ENCODE peak calls at places on chromosomes 13 and 19, in eight cellular contexts. H, D, B, T, Z, Y, I and W are unnamed samples.

GRCh38 chr19:45117167-45117594 is 24.2 kb downstream of the PPP1R37 start:
- DNase-seq in H (no peak), D (no peak), B (no peak), T (no peak), Z (no peak), Y (no peak), I (no peak), W (no peak)

GRCh38 chr19:52735734-52736133 is 890 bp upstream of the ZNF611 start:
- DNase-seq in H (peak; percentile 64), D (peak; percentile 80), B (peak; percentile 38), T (peak; percentile 80), Z (no peak), Y (peak; percentile 44), I (peak; percentile 75), W (peak; percentile 50)

GRCh38 chr19:8567522-8568172 is 9.6 kb downstream of the MYO1F start:
- DNase-seq in H (no peak), D (no peak), B (no peak), T (peak; percentile 88), Z (no peak), Y (no peak), I (no peak), W (no peak)

GRCh38 chr19:33393286-33394005 is 19.9 kb downstream of the CEBPG start:
- DNase-seq in H (peak; percentile 36), D (no peak), B (no peak), T (peak; percentile 56), Z (no peak), Y (no peak), I (peak; percentile 19), W (no peak)

GRCh38 chr13:113917096-113917495 is 53.2 kb upstream of the GAS6 start:
- DNase-seq in H (peak; percentile 18), D (peak; percentile 14), B (peak; percentile 11), T (no peak), Z (no peak), Y (no peak), I (peak; percentile 16), W (no peak)

GRCh38 chr19:7867092-7867844 is 6.9 kb downstream of the PRR36 start:
- DNase-seq in H (no peak), D (no peak), B (no peak), T (no peak), Z (no peak), Y (no peak), I (no peak), W (peak; percentile 39)

GRCh38 chr13:25415196-25415595 is 43.4 kb downstream of the ATP8A2 start:
- DNase-seq in H (no peak), D (no peak), B (no peak), T (no peak), Z (no peak), Y (no peak), I (no peak), W (no peak)

GRCh38 chr13:26719356-26719945 is 41.1 kb downstream of the GPR12 start:
- DNase-seq in H (no peak), D (no peak), B (no peak), T (no peak), Z (no peak), Y (no peak), I (no peak), W (no peak)

GRCh38 chr13:28140433-28141125 is 2.2 kb downstream of the PAN3 start:
- DNase-seq in H (no peak), D (no peak), B (no peak), T (no peak), Z (no peak), Y (no peak), I (no peak), W (no peak)

GRCh38 chr13:53250272-53250875 is 221.8 kb downstream of the OLFM4 start:
- DNase-seq in H (no peak), D (no peak), B (no peak), T (no peak), Z (no peak), Y (peak; percentile 68), I (no peak), W (no peak)

GRCh38 chr13:111242585-111242984 is 77.9 kb upstream of the TEX29 start:
- DNase-seq in H (no peak), D (no peak), B (no peak), T (no peak), Z (no peak), Y (no peak), I (no peak), W (no peak)

GRCh38 chr19:58519087-58519354 is 589 bp downstream of the ZBTB45 start:
- DNase-seq in H (peak; percentile 78), D (peak; percentile 53), B (peak; percentile 59), T (no peak), Z (no peak), Y (peak; percentile 54), I (peak; percentile 66), W (peak; percentile 75)

GRCh38 chr19:4401482-4402170 is 814 bp upstream of the CHAF1A start:
- DNase-seq in H (no peak), D (no peak), B (no peak), T (no peak), Z (no peak), Y (no peak), I (no peak), W (no peak)

GRCh38 chr19:4405977-4406376 is 3.5 kb downstream of the CHAF1A start:
- DNase-seq in H (no peak), D (no peak), B (no peak), T (no peak), Z (no peak), Y (no peak), I (no peak), W (no peak)

GRCh38 chr19:4403005-4403761 is 743 bp downstream of the CHAF1A start:
- DNase-seq in H (no peak), D (no peak), B (no peak), T (no peak), Z (no peak), Y (no peak), I (no peak), W (no peak)

GRCh38 chr19:4399871-4400768 is at the start of gene SH3GL1:
- DNase-seq in H (peak; percentile 95), D (peak; percentile 92), B (peak; percentile 96), T (peak; percentile 98), Z (peak; percentile 73), Y (peak; percentile 90), I (peak; percentile 91), W (peak; percentile 96)

DNA sequence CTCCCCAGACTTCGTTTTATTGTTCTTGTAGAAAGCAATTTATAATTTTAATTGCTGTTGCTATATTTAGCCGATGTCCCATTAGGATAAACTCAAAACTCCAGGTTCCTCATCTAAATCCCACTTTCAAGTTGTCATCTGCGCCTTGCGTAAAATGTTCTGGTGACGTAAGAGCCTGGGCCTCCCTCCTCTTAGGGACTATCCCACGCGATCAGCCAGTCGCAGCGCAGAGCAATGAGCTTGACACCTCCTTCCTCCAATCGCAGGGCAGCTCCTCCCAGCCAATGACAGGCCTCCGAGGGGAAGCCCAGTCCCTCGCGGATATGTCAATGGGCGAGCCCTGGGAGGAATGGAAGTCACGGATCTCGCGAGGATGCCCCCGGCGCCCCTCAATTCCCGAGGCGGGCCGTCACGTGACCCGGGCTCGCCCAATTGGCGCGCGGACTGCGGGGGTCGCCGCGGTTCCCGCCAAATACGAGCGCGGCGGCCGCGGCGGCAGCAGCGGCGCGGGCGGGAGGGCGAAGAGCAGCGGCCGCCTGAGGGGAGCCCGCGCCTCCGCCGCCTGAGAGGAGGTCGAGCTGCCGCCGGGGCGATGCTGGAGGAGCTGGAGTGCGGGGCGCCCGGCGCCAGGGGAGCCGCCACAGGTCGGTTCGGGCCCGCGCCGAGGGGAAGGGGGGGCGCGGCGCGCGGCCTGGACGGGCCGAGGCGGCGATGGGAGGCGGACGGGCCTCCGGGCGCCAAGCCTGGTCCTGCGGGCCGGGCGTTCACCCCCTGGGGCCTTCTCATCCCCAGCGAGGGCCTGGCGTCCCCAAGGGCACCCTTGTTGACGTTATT is at the start of gene CHAF1A:
- DNase-seq in H (peak; percentile 99), D (peak; percentile 100), B (peak; percentile 99), T (peak; percentile 99), Z (peak; percentile 97), Y (peak; percentile 98), I (peak; percentile 99), W (peak; percentile 99)
- TF ChIP-seq POLR2A in H (peak; percentile 86), D (no peak), B (no peak), T (no peak), Z (peak; percentile 40), Y (peak; percentile 37), I (peak; percentile 86), W (peak; percentile 54)

GRCh38 chr19:48450863-48451262 is 4.5 kb upstream of the KCNJ14 start:
- DNase-seq in H (no peak), D (no peak), B (no peak), T (no peak), Z (no peak), Y (no peak), I (no peak), W (no peak)
- H3K36me3 ChIP-seq in H (no peaks in the 10 kb centered on the region), D (peaks cover 14% of the 10 kb centered on the region), B (peaks cover 88% of the 10 kb centered on the region), T (peaks cover 89% of the 10 kb centered on the region), Z (peaks cover 47% of the 10 kb centered on the region), Y (peaks cover 46% of the 10 kb centered on the region), I (no peaks in the 10 kb centered on the region), W (no peaks in the 10 kb centered on the region)

GRCh38 chr19:13029893-13030292 is 34.6 kb downstream of the NFIX start:
- DNase-seq in H (no peak), D (no peak), B (peak; percentile 65), T (no peak), Z (no peak), Y (no peak), I (no peak), W (no peak)

GRCh38 chr19:13027031-13027430 is 31.8 kb downstream of the NFIX start:
- DNase-seq in H (no peak), D (no peak), B (no peak), T (no peak), Z (no peak), Y (no peak), I (no peak), W (no peak)

GRCh38 chr19:13027557-13027956 is 32.3 kb downstream of the NFIX start:
- DNase-seq in H (no peak), D (no peak), B (no peak), T (no peak), Z (no peak), Y (no peak), I (no peak), W (no peak)

GRCh38 chr19:13028027-13028426 is 32.8 kb downstream of the NFIX start:
- DNase-seq in H (no peak), D (no peak), B (no peak), T (no peak), Z (no peak), Y (no peak), I (no peak), W (no peak)

DNA sequence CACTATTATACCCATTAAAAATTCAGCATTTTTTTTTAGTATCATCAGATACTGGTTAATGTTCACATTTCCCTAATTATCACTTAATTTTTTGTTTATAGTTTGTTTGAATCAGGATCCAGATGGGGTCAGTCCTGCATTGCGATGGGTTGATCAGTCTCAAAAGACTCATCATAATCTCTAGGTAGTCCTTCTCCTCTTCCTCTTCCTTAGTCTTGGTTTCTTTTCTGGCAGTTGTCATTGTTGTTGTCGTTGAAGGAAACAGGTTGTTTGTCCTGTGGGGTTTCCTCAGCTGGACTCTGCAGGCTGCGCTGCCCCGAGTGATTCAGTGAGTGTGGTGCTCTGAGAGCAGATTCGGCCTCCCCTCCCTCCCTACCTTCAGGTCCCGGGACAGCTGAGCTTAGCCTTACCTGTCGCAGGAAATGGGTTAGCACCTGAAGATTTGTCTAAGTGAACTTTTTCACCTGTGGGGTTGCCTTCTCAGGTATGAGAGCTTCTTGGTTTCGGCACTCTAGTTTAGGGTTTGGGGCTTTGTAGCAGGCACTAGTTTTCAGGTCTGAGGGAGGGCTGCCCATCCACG is 34.1 kb downstream of the NFIX start:
- DNase-seq in H (no peak), D (no peak), B (no peak), T (no peak), Z (no peak), Y (no peak), I (no peak), W (no peak)
- H3K27ac ChIP-seq in H (no peak overlapping the region), D (peak overlapping the region; percentile 82), B (peak overlapping the region; percentile 23), T (no peak overlapping the region), Z (peak overlapping the region; percentile 89), Y (no peak overlapping the region), I (peak overlapping the region; percentile 99), W (no peak overlapping the region)

GRCh38 chr13:101007245-101007644 is 332.6 kb upstream of the TMTC4 start:
- DNase-seq in H (no peak), D (no peak), B (no peak), T (no peak), Z (no peak), Y (no peak), I (no peak), W (no peak)
- TF ChIP-seq POLR2A in H (no peak), D (no peak), B (no peak), T (no peak), Z (no peak), Y (no peak), I (no peak), W (no peak)